ENCODE peak calls at places on chromosomes 11 and 22, in seven cellular contexts. S is lower lobe of right lung, Z is IMR-90, Q is upper lobe of right lung, J is mucosa of descending colon, N is spleen, U is PC-3. X is an unnamed sample. For H3K4me1 and H3K9me3, the result is how much of the 10 kb centered on the place peaks cover.

GRCh38 chr11:128586689-128587088 is 669 bp downstream of the ETS1 start:
- DNase-seq in U (no peak), Q (no peak), Z (no peak), N (no peak), S (no peak), J (no peak), X (no peak)

GRCh38 chr11:128334311-128335044 is 252.9 kb downstream of the ETS1 start:
- DNase-seq in N (peak), S (peak), Q (no peak), U (peak), Z (no peak), J (no peak), X (peak)

GRCh38 chr11:4839851-4840549 is 9.0 kb downstream of the OR51S1 start:
- DNase-seq in N (no peak), Q (no peak), J (no peak), U (no peak), S (no peak), Z (no peak), X (no peak)

GRCh38 chr11:33064033-33064825 is 24.9 kb downstream of the TCP11L1 start:
- DNase-seq in U (no peak), Z (no peak), J (no peak), N (no peak), Q (no peak), S (no peak), X (no peak)

GRCh38 chr22:31585161-31585859 is 76.7 kb downstream of the PISD start:
- DNase-seq in J (no peak), Q (no peak), N (no peak), Z (peak), U (no peak), S (no peak), X (no peak)

GRCh38 chr11:122240621-122241020 is 124.6 kb upstream of the BLID start:
- DNase-seq in Z (no peak), J (no peak), N (no peak), U (no peak), S (no peak), Q (no peak), X (no peak)

GRCh38 chr11:61994981-61995380 is 27.5 kb upstream of the FTH1 start:
- DNase-seq in N (no peak), J (no peak), S (no peak), Q (no peak), Z (no peak), U (no peak), X (no peak)

GRCh38 chr22:28711820-28712777 is 29.5 kb downstream of the CHEK2 start:
- DNase-seq in Z (peak), J (no peak), Q (no peak), U (peak), N (no peak), S (no peak), X (no peak)

GRCh38 chr11:108322666-108323065 is 99.8 kb downstream of the ATM start:
- DNase-seq in Q (no peak), U (no peak), S (no peak), N (no peak), J (no peak), Z (no peak), X (no peak)

GRCh38 chr11:81345609-81346008 is 1388.1 kb downstream of the FAM181B start:
- DNase-seq in J (no peak), Q (no peak), U (no peak), Z (no peak), N (no peak), S (no peak), X (no peak)

GRCh38 chr11:63668396-63668795 is 2.8 kb downstream of the ATL3 start:
- DNase-seq in J (no peak), N (no peak), Z (no peak), U (no peak), Q (no peak), S (no peak), X (no peak)

GRCh38 chr11:116692318-116693106 is 80.3 kb downstream of the BUD13 start:
- DNase-seq in U (no peak), S (no peak), Z (no peak), J (no peak), Q (no peak), N (peak), X (peak)

GRCh38 chr11:44260081-44260480 is 49.9 kb downstream of the ALX4 start:
- DNase-seq in N (no peak), J (no peak), S (no peak), U (no peak), Z (no peak), Q (no peak), X (no peak)

GRCh38 chr11:12008790-12009616 is 577 bp upstream of the DKK3 start:
- DNase-seq in Q (peak), Z (peak), U (no peak), S (peak), J (peak), N (no peak), X (no peak)

GRCh38 chr11:114350022-114350421 is 50.3 kb downstream of the C11orf71 start:
- DNase-seq in S (no peak), N (no peak), J (no peak), U (peak), Z (no peak), Q (no peak), X (no peak)

GRCh38 chr11:111601979-111602864 is at the start of gene SIK2:
- DNase-seq in N (peak), Q (peak), U (peak), S (peak), Z (peak), J (peak), X (peak)

GRCh38 chr22:30870451-30871345 is 97.9 kb downstream of the MORC2 start:
- DNase-seq in Z (no peak), U (no peak), S (peak), N (peak), Q (peak), J (no peak), X (no peak)

GRCh38 chr22:37601540-37602442 is 6.8 kb upstream of the GGA1 start:
- DNase-seq in S (no peak), U (peak), Z (peak), Q (no peak), N (no peak), J (peak), X (peak)

GRCh38 chr22:32080904-32081303 is 37.8 kb downstream of the SLC5A1 start:
- DNase-seq in U (peak), J (no peak), N (no peak), Z (peak), S (no peak), Q (no peak), X (peak)

GRCh38 chr11:87281496-87281895 is 243.8 kb downstream of the TMEM135 start:
- DNase-seq in Q (no peak), U (peak), Z (peak), S (no peak), N (no peak), J (no peak), X (peak)

GRCh38 chr22:33605686-33606085 is 314.6 kb downstream of the LARGE1 start:
- DNase-seq in S (no peak), J (no peak), U (no peak), N (no peak), Q (no peak), Z (no peak), X (no peak)

GRCh38 chr22:25048659-25049657 is 96.4 kb downstream of the KIAA1671 start:
- DNase-seq in Z (peak), J (peak), S (peak), N (peak), U (peak), Q (peak), X (peak)

GRCh38 chr11:33256031-33256807 is 962 bp upstream of the HIPK3 start:
- DNase-seq in J (peak), N (no peak), Q (peak), U (no peak), Z (no peak), S (no peak), X (no peak)

GRCh38 chr11:128862913-128863660 is 4.0 kb downstream of the KCNJ1 start:
- DNase-seq in U (peak), S (no peak), Q (no peak), Z (peak), J (no peak), N (no peak), X (no peak)

GRCh38 chr11:32586576-32587190 is 3.1 kb downstream of the EIF3M start:
- DNase-seq in U (peak), N (no peak), S (no peak), Z (peak), J (no peak), Q (no peak), X (no peak)

GRCh38 chr11:119993732-119994131 is 144.2 kb downstream of the TRIM29 start:
- DNase-seq in Z (no peak), U (no peak), N (no peak), Q (no peak), S (no peak), J (peak), X (peak)

GRCh38 chr22:28942801-28943500 is 59.6 kb downstream of the ZNRF3 start:
- DNase-seq in Z (no peak), S (no peak), J (no peak), U (no peak), Q (no peak), N (no peak), X (no peak)

GRCh38 chr11:6568191-6568918 is 35.1 kb downstream of the RRP8 start:
- DNase-seq in N (no peak), J (no peak), S (no peak), U (peak), Q (no peak), Z (peak), X (peak)

GRCh38 chr11:61551630-61552029 is 29.2 kb downstream of the SYT7 start:
- DNase-seq in J (no peak), N (no peak), Z (peak), Q (no peak), U (peak), S (no peak), X (no peak)

GRCh38 chr11:1403721-1404460 is 14.2 kb downstream of the BRSK2 start:
- DNase-seq in N (no peak), U (no peak), J (no peak), S (no peak), Q (no peak), Z (no peak), X (no peak)

GRCh38 chr22:47165338-47165931 is 403.0 kb downstream of the TBC1D22A start:
- DNase-seq in Q (peak), Z (no peak), N (peak), J (peak), S (peak), U (no peak), X (no peak)

GRCh38 chr11:72777755-72778278 is 16.0 kb downstream of the STARD10 start:
- DNase-seq in S (no peak), Q (no peak), J (no peak), N (no peak), U (no peak), Z (no peak), X (peak)

GRCh38 chr11:62033191-62034044 is 66.0 kb upstream of the FTH1 start:
- DNase-seq in Q (no peak), J (no peak), U (peak), Z (no peak), S (no peak), N (no peak), X (no peak)

GRCh38 chr11:43774786-43775185 is 94.2 kb downstream of the HSD17B12 start:
- DNase-seq in S (no peak), J (no peak), N (no peak), U (no peak), Q (no peak), Z (no peak), X (no peak)

GRCh38 chr22:38730411-38730871 is 24.7 kb downstream of the GTPBP1 start:
- DNase-seq in Q (peak), N (peak), S (no peak), Z (no peak), J (no peak), U (no peak), X (no peak)

GRCh38 chr11:36273110-36273509 is 16.1 kb downstream of the COMMD9 start:
- DNase-seq in Z (no peak), S (no peak), Q (no peak), U (no peak), N (no peak), J (no peak), X (no peak)

GRCh38 chr11:115084191-115084590 is 405.9 kb downstream of the NXPE2 start:
- DNase-seq in Z (no peak), S (no peak), Q (no peak), U (no peak), N (no peak), J (no peak), X (no peak)

GRCh38 chr11:74282863-74283484 is 28.5 kb downstream of the P4HA3 start:
- DNase-seq in Z (peak), Q (no peak), J (no peak), U (no peak), S (no peak), N (no peak), X (no peak)

GRCh38 chr11:46682773-46683752 is 17.4 kb downstream of the ARHGAP1 start:
- DNase-seq in Z (no peak), U (peak), Q (no peak), S (peak), N (peak), J (no peak), X (no peak)

DNA sequence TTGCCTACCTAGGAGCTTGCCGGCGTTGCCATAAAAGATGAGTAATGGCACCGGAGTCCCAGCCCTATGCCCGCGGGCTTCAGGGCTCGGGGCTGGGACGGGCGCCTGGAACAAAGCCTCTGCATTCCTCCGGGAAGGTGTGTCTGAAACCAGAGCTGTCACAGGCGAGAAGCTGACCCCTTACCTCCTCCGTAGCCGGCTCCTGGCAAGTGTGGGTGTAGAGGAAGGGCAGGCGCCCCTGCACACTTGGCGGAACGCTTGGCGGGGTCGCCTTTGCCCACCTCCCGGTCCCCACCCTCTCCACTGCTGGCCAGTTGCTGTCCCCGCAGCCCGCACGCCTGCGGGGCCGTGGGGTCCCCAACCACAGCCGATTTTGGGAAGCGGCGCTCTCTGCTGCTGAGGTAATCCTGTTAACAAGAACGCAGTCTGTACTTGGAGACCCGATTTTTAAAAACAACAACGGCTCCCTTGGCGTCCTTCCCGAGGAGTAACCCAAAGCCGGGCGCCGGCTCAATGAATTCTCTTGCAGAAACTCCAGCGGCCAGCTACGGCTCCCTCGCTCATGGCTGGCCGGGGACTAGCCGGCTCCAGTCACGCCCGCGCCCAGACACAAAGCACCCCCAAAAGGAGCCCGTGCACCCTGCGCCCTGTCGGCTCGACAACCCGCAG is 89.3 kb downstream of the PLEKHA7 start:
- DNase-seq in N (no peak), Z (no peak), S (peak), Q (peak), J (peak), U (peak), X (peak)
- H3K4me1 ChIP-seq in N (under half), Z (under half), S (under half), Q (under half), J (under half), U (under half), X (under half)

GRCh38 chr11:23772081-23772480 is 724.8 kb upstream of the LUZP2 start:
- DNase-seq in S (no peak), J (no peak), Q (no peak), U (no peak), N (no peak), Z (peak), X (no peak)
- H3K9me3 ChIP-seq in S (under half), J (under half), Q (under half), U (under half), N (under half), Z (under half), X (under half)

GRCh38 chr11:130148927-130149326 is 10.7 kb upstream of the ST14 start:
- DNase-seq in N (no peak), J (no peak), Q (no peak), Z (no peak), S (no peak), U (no peak), X (peak)
- H3K4me1 ChIP-seq in N (under half), J (under half), Q (under half), Z (under half), S (under half), U (under half), X (under half)

GRCh38 chr22:23718371-23719165 is 27.8 kb downstream of the RGL4 start:
- DNase-seq in Q (no peak), S (no peak), U (no peak), J (no peak), N (no peak), Z (no peak), X (peak)

GRCh38 chr22:23716811-23717801 is 26.3 kb downstream of the RGL4 start:
- DNase-seq in N (peak), S (peak), Q (peak), J (peak), U (peak), Z (peak), X (peak)

GRCh38 chr22:23722168-23722567 is 28.7 kb downstream of the ZNF70 start:
- DNase-seq in Q (no peak), N (no peak), U (no peak), S (no peak), Z (no peak), J (no peak), X (no peak)

GRCh38 chr22:23722724-23723123 is 28.2 kb downstream of the ZNF70 start:
- DNase-seq in S (no peak), J (no peak), Q (no peak), U (no peak), Z (no peak), N (no peak), X (no peak)

DNA sequence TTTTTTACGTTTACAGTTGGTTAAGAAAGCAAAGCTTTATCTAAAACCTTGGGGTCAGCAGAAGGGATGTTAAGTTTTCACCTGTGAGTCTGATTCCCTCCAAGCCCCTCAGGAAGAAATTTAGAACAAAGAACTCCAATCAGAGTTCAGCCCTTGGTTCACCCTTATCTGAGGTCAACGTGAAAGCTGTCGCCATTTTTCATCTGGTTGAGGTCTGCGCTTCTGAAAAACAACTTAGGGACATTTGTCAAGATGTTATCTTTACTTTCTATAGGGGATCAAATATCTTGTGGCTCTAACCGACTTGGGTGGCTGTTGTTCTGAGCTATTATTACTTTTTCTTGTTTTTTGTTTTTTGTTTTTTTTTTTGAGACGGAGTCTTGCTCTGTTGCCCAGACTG is 30.0 kb downstream of the RGL4 start:
- DNase-seq in Q (no peak), J (no peak), Z (no peak), U (no peak), S (no peak), N (no peak), X (no peak)
- H3K9me3 ChIP-seq in Q (under half), J (under half), Z (under half), U (under half), S (under half), N (under half), X (under half)

GRCh38 chr22:48342016-48342415 is 1485.7 kb downstream of the BRD1 start:
- DNase-seq in N (peak), J (no peak), Z (no peak), S (peak), U (no peak), Q (no peak), X (no peak)

GRCh38 chr22:48340727-48341709 is 1486.7 kb downstream of the BRD1 start:
- DNase-seq in J (no peak), U (no peak), Q (no peak), S (peak), N (peak), Z (no peak), X (no peak)

GRCh38 chr22:48337957-48338792 is 1489.5 kb downstream of the BRD1 start:
- DNase-seq in N (peak), S (peak), Q (peak), J (no peak), U (no peak), Z (no peak), X (no peak)

GRCh38 chr22:48338793-48339705 is 1488.6 kb downstream of the BRD1 start:
- DNase-seq in J (no peak), Q (no peak), N (peak), Z (no peak), S (peak), U (no peak), X (no peak)

DNA sequence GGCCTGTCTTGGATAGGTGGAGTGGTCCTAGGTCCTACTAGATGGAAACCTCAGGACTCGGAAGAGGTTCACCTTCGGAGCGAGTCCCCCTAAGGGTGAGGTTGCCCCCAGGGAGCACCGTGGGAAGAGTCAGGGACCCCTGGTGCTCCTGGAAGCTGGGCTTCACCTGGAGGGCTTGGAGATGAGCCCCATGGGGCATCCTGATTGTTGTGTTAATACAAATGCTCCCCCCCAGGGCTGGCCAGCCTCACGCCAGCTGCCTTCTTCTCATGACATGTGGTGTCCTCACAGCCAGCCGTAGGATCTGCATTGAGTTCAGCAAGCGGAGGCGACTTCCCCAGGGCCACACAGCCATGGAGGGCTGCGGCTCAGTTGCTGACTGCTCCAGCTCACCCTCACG is 1487.5 kb downstream of the BRD1 start:
- DNase-seq in S (peak), J (no peak), U (no peak), Q (no peak), Z (no peak), N (no peak), X (no peak)
- H3K4me1 ChIP-seq in S (under half), J (under half), U (under half), Q (under half), Z (under half), N (under half), X (under half)

GRCh38 chr11:19935507-19935906 is 222.9 kb downstream of the NAV2 start:
- DNase-seq in J (no peak), U (peak), N (no peak), Q (no peak), Z (peak), S (no peak), X (no peak)

GRCh38 chr11:19933132-19933735 is 220.6 kb downstream of the NAV2 start:
- DNase-seq in U (no peak), J (no peak), S (no peak), Q (no peak), Z (no peak), N (no peak), X (no peak)

GRCh38 chr11:19933801-19934488 is 221.3 kb downstream of the NAV2 start:
- DNase-seq in J (no peak), N (no peak), U (no peak), Z (no peak), S (no peak), Q (no peak), X (no peak)

GRCh38 chr11:19936461-19936860 is 223.8 kb downstream of the DBX1 start:
- DNase-seq in N (no peak), Q (no peak), J (no peak), U (no peak), S (no peak), Z (no peak), X (no peak)

DNA sequence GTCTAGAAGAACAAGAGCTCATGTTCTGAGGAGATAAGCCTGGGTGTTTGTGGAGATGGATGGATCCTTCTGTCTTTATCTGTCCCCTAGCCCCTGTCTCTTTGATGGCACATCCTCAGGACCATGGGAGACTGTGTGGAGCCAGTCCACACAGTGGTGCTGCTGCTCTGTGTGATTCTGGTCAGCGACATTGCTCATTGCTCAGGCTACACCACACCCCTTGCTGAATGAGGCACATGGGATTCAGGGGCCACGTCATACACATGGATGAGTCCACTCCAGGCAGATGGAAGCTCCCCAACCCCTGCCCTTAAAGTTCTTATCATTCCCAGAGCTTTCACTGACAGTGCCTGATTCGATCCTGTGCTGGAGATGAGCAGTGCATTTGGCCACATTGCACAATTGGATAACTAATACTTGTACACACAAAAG is 222.2 kb downstream of the NAV2 start:
- DNase-seq in J (no peak), U (no peak), S (no peak), N (no peak), Q (no peak), Z (peak), X (no peak)
- H3K9me3 ChIP-seq in J (under half), U (under half), S (under half), N (under half), Q (under half), Z (under half), X (under half)